ENCODE peak calls at places on chromosomes 5 and 9, in ten cellular contexts. V is HCT116, O is tibial nerve, N is A549, U is ovary, I is Peyer's patch, Y is right lobe of liver, C is GM12891, Q is IMR-90, M is K562. W is an unnamed sample.

GRCh38 chr5:171848006-171848405 is 62.4 kb downstream of the SMIM23 start:
- DNase-seq in I (no peak), V (no peak), N (no peak), Y (no peak), O (no peak), M (no peak), C (no peak), U (peak), Q (no peak), W (no peak)

GRCh38 chr5:138466058-138466899 is 1.0 kb downstream of the EGR1 start:
- DNase-seq in U (peak), V (no peak), M (peak), N (no peak), I (no peak), C (no peak), Y (peak), O (no peak), Q (peak), W (no peak)

GRCh38 chr9:77820293-77820954 is 172.3 kb upstream of the GNA14 start:
- DNase-seq in U (no peak), M (peak), O (no peak), N (peak), V (no peak), Y (no peak), I (no peak), C (no peak), Q (peak), W (peak)

GRCh38 chr9:29044959-29045358 is 1471.7 kb upstream of the C9orf72 start:
- DNase-seq in V (peak), U (no peak), Y (no peak), I (no peak), C (no peak), N (peak), M (no peak), Q (no peak), O (no peak), W (no peak)

GRCh38 chr5:38613475-38613874 is 57.0 kb upstream of the LIFR start:
- DNase-seq in U (no peak), M (no peak), V (no peak), O (no peak), N (no peak), C (no peak), Y (no peak), I (no peak), Q (no peak), W (no peak)

GRCh38 chr5:93794954-93795353 is 53.6 kb upstream of the POU5F2 start:
- DNase-seq in Y (no peak), V (no peak), Q (no peak), U (no peak), I (no peak), C (no peak), O (no peak), M (no peak), N (no peak), W (no peak)

GRCh38 chr5:115423051-115423450 is 121.5 kb downstream of the FEM1C start:
- DNase-seq in Q (peak), O (no peak), M (no peak), I (no peak), N (no peak), V (no peak), U (no peak), Y (no peak), C (no peak), W (no peak)

GRCh38 chr9:10534863-10535262 is 77.9 kb downstream of the PTPRD start:
- DNase-seq in M (no peak), I (no peak), O (no peak), Q (no peak), Y (no peak), V (no peak), N (no peak), C (no peak), U (no peak), W (no peak)

GRCh38 chr9:69443178-69443577 is 118.2 kb downstream of the ENTREP1 start:
- DNase-seq in N (no peak), I (no peak), Y (no peak), O (no peak), V (no peak), U (no peak), Q (no peak), C (no peak), M (no peak), W (no peak)

DNA sequence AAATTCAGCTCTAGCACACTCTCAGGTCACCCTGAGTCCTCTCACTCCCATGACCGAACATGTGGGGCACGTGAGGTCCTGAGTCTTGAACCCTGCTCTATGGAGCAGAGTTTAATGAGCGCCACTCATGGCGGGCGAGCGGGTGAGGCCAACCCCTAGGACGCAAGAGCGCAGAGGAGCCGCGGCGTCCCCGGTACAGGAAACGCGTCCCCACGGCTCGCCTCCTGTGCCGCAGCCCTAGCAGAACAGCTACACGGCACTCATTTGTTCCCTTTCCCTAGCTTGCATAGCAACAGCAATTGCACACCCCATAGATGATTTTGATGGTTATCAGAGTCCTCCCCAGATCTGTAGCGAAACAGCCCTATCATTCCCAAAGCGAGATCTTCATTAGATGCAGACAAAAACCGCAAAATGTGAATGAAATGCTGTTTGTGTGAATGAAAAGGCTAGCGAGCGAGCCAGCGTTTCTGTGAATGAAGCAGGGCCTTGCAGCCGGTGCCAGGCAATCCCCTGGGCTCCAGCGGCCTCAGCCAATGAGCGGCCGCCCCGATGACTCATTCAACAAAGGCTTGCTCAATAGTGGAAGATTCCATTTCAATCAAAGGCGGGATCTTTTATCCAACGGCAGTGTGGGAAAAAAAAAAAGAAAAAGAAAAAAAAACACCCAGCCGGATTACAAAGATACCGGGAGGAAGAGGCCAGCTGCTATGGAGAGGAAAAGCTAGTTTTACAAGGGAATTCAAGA is 1.5 kb upstream of the SHC3 start:
- DNase-seq in N (peak), V (peak), Y (peak), C (no peak), I (peak), O (peak), Q (peak), M (peak), U (peak), W (peak)
- TF ChIP-seq POLR2A in N (peak), V (peak), Y (peak), C (no peak), I (peak), O (no peak), Q (peak), M (no peak), U (no peak), W (peak)

GRCh38 chr5:159207616-159208507 is 1.5 kb downstream of the RNF145 start:
- DNase-seq in N (peak), V (peak), Q (peak), O (peak), M (peak), C (peak), Y (peak), U (peak), I (peak), W (peak)

GRCh38 chr5:159210846-159211245 is 1.5 kb upstream of the RNF145 start:
- DNase-seq in M (peak), N (no peak), Q (no peak), Y (no peak), I (no peak), V (no peak), U (no peak), C (no peak), O (no peak), W (no peak)

GRCh38 chr5:159208508-159209437 is 580 bp downstream of the RNF145 start:
- DNase-seq in U (peak), C (peak), M (peak), Y (peak), Q (peak), N (no peak), V (no peak), I (peak), O (no peak), W (peak)

GRCh38 chr5:159210306-159210722 is 961 bp upstream of the RNF145 start:
- DNase-seq in I (no peak), O (no peak), Y (no peak), M (no peak), N (peak), U (no peak), V (no peak), C (no peak), Q (no peak), W (no peak)

GRCh38 chr5:159209438-159210305 is at the start of gene RNF145:
- DNase-seq in O (peak), V (peak), M (peak), U (peak), N (peak), I (peak), Q (peak), Y (peak), C (peak), W (peak)
- TF ChIP-seq POLR2A in O (peak), V (peak), M (peak), U (no peak), N (peak), I (peak), Q (peak), Y (peak), C (peak), W (peak)

DNA sequence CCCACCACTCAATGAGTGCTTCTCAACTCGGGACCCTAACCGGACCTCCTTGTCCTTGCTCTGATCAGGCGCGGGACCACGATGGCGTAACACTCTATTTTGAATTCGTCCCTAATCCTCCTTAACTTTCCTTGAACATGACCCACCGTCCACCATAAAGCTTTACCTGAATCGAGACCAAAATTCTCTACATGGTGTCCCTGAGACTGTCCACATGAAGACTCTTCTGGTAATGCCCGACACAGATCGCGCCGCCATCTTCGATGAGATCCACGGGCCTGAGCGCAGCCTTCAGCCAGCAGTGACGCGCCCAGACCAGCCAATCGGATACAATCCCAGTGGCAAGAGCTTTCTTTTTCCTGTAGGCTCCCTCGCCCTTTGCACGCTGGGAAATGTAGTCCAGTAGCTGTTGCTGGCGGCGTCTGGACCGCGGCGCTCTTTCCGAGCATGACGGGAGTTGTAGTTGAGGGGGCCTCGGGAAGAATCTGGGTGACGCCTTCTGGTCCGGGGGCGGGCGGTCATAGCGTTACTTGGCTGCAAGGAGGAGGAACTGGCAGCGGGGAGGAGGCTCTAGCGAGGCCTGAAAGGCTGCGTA is at the start of the genes MRPL50 and ZNF189:
- DNase-seq in U (peak), Q (peak), N (peak), O (peak), Y (peak), V (peak), I (peak), M (peak), C (peak), W (peak)
- TF ChIP-seq POLR2A in U (peak), Q (peak), N (peak), O (peak), Y (peak), V (peak), I (no peak), M (peak), C (peak), W (peak)

GRCh38 chr9:12961276-12961809 is 186.5 kb downstream of the LURAP1L start:
- DNase-seq in U (no peak), N (no peak), I (no peak), O (no peak), C (no peak), V (no peak), Y (no peak), Q (peak), M (no peak), W (no peak)

GRCh38 chr9:12956261-12956660 is 181.4 kb downstream of the LURAP1L start:
- DNase-seq in M (no peak), Y (no peak), U (no peak), O (no peak), Q (no peak), V (no peak), N (no peak), I (no peak), C (no peak), W (no peak)

GRCh38 chr9:12956805-12957204 is 182.0 kb downstream of the LURAP1L start:
- DNase-seq in I (no peak), O (no peak), Q (no peak), U (no peak), V (no peak), N (no peak), M (no peak), Y (no peak), C (no peak), W (no peak)

GRCh38 chr9:12958279-12958678 is 183.5 kb downstream of the LURAP1L start:
- DNase-seq in U (no peak), M (no peak), Y (no peak), I (no peak), Q (no peak), C (no peak), O (no peak), V (no peak), N (no peak), W (no peak)

GRCh38 chr9:12958708-12959107 is 183.9 kb downstream of the LURAP1L start:
- DNase-seq in O (no peak), V (no peak), Y (no peak), Q (no peak), N (no peak), C (no peak), U (no peak), M (no peak), I (no peak), W (no peak)
- TF ChIP-seq POLR2A in O (no peak), V (no peak), Y (no peak), Q (no peak), N (no peak), C (no peak), U (no peak), M (no peak), I (no peak), W (no peak)

DNA sequence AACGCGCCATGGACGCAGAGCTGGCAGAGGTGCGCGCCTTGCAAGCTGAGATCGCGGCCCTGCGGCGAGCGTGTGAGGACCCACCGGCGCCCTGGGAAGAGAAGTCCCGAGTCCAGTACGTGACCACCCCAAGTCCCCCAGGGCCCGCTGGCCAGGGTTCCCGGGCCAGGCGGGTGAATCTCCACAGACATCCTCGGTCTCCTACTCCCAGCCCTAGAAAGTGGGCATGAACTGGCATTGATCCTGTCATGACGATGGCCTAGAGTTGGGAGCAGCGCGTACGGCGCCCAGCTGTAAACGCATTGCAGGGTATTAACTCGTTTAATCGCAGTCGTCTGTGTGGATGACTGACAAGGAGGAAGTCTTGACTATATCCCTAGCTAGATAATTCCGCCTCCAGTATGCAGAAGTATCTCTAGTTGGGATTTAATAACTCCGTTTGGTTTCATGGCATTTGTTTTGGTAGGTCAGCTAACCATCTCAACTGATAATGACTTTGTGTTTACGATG is 293 bp downstream of the CENPP start:
- DNase-seq in U (no peak), Q (peak), C (peak), Y (no peak), M (peak), O (no peak), N (peak), V (no peak), I (no peak), W (no peak)
- TF ChIP-seq POLR2A in U (no peak), Q (peak), C (no peak), Y (no peak), M (peak), O (no peak), N (peak), V (no peak), I (no peak), W (peak)

GRCh38 chr9:38673399-38673798 is 46.5 kb downstream of the FAM240B start:
- DNase-seq in C (no peak), U (no peak), O (no peak), N (no peak), V (no peak), Y (no peak), Q (no peak), M (no peak), I (no peak), W (no peak)
- TF ChIP-seq POLR2A in C (no peak), U (no peak), O (no peak), N (no peak), V (no peak), Y (no peak), Q (no peak), M (no peak), I (no peak), W (no peak)

DNA sequence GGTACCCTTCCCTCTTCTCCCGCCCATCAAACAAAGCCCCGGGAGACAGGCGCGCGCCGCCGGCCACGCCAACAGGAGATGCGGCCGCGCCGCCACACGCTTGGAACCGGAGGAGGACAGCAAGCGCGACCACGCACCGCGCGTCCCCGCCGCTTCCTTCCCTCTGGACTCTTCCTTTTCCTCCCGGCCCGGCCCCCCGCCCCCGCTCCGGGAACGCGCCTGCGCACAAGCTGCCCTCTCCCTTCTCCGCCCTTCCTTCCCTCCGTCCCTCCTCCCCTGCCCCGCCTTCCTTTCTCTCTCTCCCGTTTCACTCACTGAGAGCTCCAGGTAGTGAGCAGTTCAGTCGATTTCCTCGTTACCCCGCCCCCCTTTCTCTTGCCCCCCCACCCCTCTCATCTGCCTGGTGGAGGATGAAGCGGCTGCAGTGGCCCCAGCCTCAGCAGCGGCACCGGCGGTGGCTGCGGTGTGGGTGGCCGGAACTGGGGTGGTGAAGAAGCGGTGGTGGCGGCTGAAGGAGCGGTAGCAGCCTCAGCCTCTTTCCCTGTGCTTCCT is at the start of gene RASA1:
- DNase-seq in Y (peak), V (peak), N (peak), I (peak), M (peak), Q (peak), U (peak), O (peak), C (peak), W (peak)
- TF ChIP-seq POLR2A in Y (peak), V (peak), N (peak), I (peak), M (peak), Q (peak), U (peak), O (peak), C (peak), W (peak)

GRCh38 chr5:143807401-143807800 is 4.6 kb upstream of the HMHB1 start:
- DNase-seq in V (no peak), O (no peak), M (no peak), C (no peak), N (no peak), U (no peak), Y (no peak), Q (no peak), I (no peak), W (no peak)

GRCh38 chr5:143801251-143801650 is 10.7 kb upstream of the HMHB1 start:
- DNase-seq in O (no peak), I (no peak), U (no peak), N (no peak), C (no peak), M (no peak), V (no peak), Q (no peak), Y (no peak), W (no peak)

GRCh38 chr5:143800715-143801114 is 11.2 kb upstream of the HMHB1 start:
- DNase-seq in I (no peak), Q (no peak), M (no peak), C (no peak), U (no peak), N (no peak), V (no peak), O (no peak), Y (no peak), W (no peak)

GRCh38 chr5:143812085-143812705 is at the start of gene HMHB1:
- DNase-seq in N (no peak), I (no peak), U (no peak), Q (no peak), Y (no peak), C (no peak), M (no peak), V (no peak), O (no peak), W (no peak)

GRCh38 chr5:143806568-143806967 is 5.4 kb upstream of the HMHB1 start:
- DNase-seq in M (no peak), O (no peak), I (no peak), Y (no peak), U (no peak), Q (no peak), C (no peak), N (no peak), V (no peak), W (no peak)
- TF ChIP-seq POLR2A in M (no peak), O (no peak), I (no peak), Y (no peak), U (no peak), Q (no peak), C (no peak), N (no peak), V (no peak), W (no peak)

DNA sequence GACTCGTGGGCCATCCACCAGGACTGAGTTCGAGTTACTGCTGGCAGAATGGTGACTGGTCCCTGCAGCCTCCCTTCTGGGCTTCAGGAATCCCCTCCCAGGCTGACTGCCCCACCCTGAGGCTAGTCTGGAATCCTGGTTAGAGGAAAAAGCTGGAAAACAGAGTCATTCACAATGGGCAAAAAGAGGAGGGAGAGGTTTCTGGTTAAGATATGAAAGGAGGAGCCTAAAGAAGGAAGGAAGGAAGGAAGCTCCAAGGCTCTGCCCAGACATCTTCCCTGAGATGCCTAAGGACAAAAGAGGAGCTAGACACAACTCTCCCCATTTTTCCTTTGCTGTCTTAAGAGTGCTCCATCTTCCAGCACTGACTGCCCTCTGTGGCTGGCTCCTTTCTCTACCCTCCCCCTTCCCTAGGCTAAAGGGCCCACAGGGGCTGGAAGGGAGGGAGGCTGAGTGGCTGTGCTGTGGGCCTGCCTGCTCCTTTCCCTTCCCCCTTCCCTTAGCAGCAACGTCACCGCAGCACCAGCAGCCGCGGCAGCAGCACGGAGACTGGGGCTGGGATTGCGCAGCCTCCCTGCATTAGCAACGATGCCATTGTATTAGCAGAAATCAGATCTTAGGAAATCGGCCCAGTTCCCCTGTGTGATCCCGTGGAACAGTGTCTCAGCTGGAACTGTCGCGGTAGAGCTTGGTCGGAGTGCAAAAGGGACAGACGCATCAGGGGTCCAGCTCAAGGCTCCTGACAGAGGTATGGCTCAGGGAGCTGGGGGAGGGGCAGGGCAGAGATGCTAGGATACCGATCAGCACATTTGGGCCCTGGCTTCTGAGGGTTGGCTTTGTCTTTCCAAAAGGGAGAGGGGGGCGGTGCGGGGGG is 48.7 kb downstream of the RUSC2 start:
- DNase-seq in I (peak), N (no peak), Q (peak), M (no peak), O (peak), Y (peak), C (no peak), V (no peak), U (peak), W (no peak)
- TF ChIP-seq POLR2A in I (no peak), N (no peak), Q (no peak), M (no peak), O (no peak), Y (no peak), C (no peak), V (no peak), U (peak), W (peak)

W was measured in H54.